ENCODE peak calls at places on chromosomes 6 and 20, in six cellular contexts. One of them, this sample, is unnamed.

GRCh38 chr20:62952373-62953166 is at the start of gene SLC17A9:
- DNase-seq in ascending aorta: peak
- DNase-seq in stimulated activated naive CD8-positive, alpha-beta T cell treated with anti-CD3 and anti-CD28 coated beads, Interleukin-15, amount 100 ng/mL, for 72 hours: peak
- DNase-seq in NCI-H510A: no peak
- DNase-seq in foreskin keratinocyte: no peak
- DNase-seq in left lobe of liver: peak
- DNase-seq in this sample: no peak

GRCh38 chr6:154511735-154512097 is 1.2 kb upstream of the CNKSR3 start:
- DNase-seq in NCI-H510A: no peak
- DNase-seq in ascending aorta: no peak
- DNase-seq in foreskin keratinocyte: no peak
- DNase-seq in left lobe of liver: no peak
- DNase-seq in stimulated activated naive CD8-positive, alpha-beta T cell treated with anti-CD3 and anti-CD28 coated beads, Interleukin-15, amount 100 ng/mL, for 72 hours: no peak
- DNase-seq in this sample: no peak

GRCh38 chr6:129498950-129499870 is 210.8 kb downstream of the ARHGAP18 start:
- DNase-seq in ascending aorta: no peak
- DNase-seq in foreskin keratinocyte: peak
- DNase-seq in NCI-H510A: no peak
- DNase-seq in left lobe of liver: no peak
- DNase-seq in stimulated activated naive CD8-positive, alpha-beta T cell treated with anti-CD3 and anti-CD28 coated beads, Interleukin-15, amount 100 ng/mL, for 72 hours: peak
- DNase-seq in this sample: peak

GRCh38 chr6:159445351-159445750 is 247.7 kb downstream of the SOD2 start:
- DNase-seq in ascending aorta: no peak
- DNase-seq in foreskin keratinocyte: peak
- DNase-seq in NCI-H510A: no peak
- DNase-seq in left lobe of liver: no peak
- DNase-seq in stimulated activated naive CD8-positive, alpha-beta T cell treated with anti-CD3 and anti-CD28 coated beads, Interleukin-15, amount 100 ng/mL, for 72 hours: no peak
- DNase-seq in this sample: no peak

GRCh38 chr6:145544031-145544430 is 191.3 kb downstream of the EPM2A start:
- DNase-seq in NCI-H510A: no peak
- DNase-seq in foreskin keratinocyte: peak
- DNase-seq in stimulated activated naive CD8-positive, alpha-beta T cell treated with anti-CD3 and anti-CD28 coated beads, Interleukin-15, amount 100 ng/mL, for 72 hours: no peak
- DNase-seq in left lobe of liver: no peak
- DNase-seq in ascending aorta: no peak
- DNase-seq in this sample: no peak

GRCh38 chr6:68126089-68126749 is 508.9 kb upstream of the ADGRB3 start:
- DNase-seq in stimulated activated naive CD8-positive, alpha-beta T cell treated with anti-CD3 and anti-CD28 coated beads, Interleukin-15, amount 100 ng/mL, for 72 hours: no peak
- DNase-seq in left lobe of liver: no peak
- DNase-seq in NCI-H510A: no peak
- DNase-seq in ascending aorta: no peak
- DNase-seq in foreskin keratinocyte: no peak
- DNase-seq in this sample: no peak

GRCh38 chr6:137076277-137077068 is 31.7 kb upstream of the IL20RA start:
- DNase-seq in stimulated activated naive CD8-positive, alpha-beta T cell treated with anti-CD3 and anti-CD28 coated beads, Interleukin-15, amount 100 ng/mL, for 72 hours: peak
- DNase-seq in ascending aorta: no peak
- DNase-seq in foreskin keratinocyte: peak
- DNase-seq in NCI-H510A: peak
- DNase-seq in left lobe of liver: peak
- DNase-seq in this sample: peak

GRCh38 chr20:56974499-56975250 is 291.8 kb downstream of the BMP7 start:
- DNase-seq in foreskin keratinocyte: peak
- DNase-seq in NCI-H510A: no peak
- DNase-seq in left lobe of liver: no peak
- DNase-seq in ascending aorta: no peak
- DNase-seq in stimulated activated naive CD8-positive, alpha-beta T cell treated with anti-CD3 and anti-CD28 coated beads, Interleukin-15, amount 100 ng/mL, for 72 hours: no peak
- DNase-seq in this sample: no peak

GRCh38 chr20:62955519-62956386 is 3.2 kb downstream of the SLC17A9 start:
- DNase-seq in stimulated activated naive CD8-positive, alpha-beta T cell treated with anti-CD3 and anti-CD28 coated beads, Interleukin-15, amount 100 ng/mL, for 72 hours: no peak
- DNase-seq in NCI-H510A: no peak
- DNase-seq in ascending aorta: no peak
- DNase-seq in foreskin keratinocyte: no peak
- DNase-seq in left lobe of liver: peak
- DNase-seq in this sample: no peak

GRCh38 chr6:31865205-31866118 is 2.8 kb upstream of the NEU1 start:
- DNase-seq in stimulated activated naive CD8-positive, alpha-beta T cell treated with anti-CD3 and anti-CD28 coated beads, Interleukin-15, amount 100 ng/mL, for 72 hours: no peak
- DNase-seq in foreskin keratinocyte: no peak
- DNase-seq in NCI-H510A: no peak
- DNase-seq in ascending aorta: no peak
- DNase-seq in left lobe of liver: no peak
- DNase-seq in this sample: no peak

GRCh38 chr6:8108031-8108660 is 5.8 kb upstream of the EEF1E1 start:
- DNase-seq in stimulated activated naive CD8-positive, alpha-beta T cell treated with anti-CD3 and anti-CD28 coated beads, Interleukin-15, amount 100 ng/mL, for 72 hours: no peak
- DNase-seq in ascending aorta: no peak
- DNase-seq in left lobe of liver: no peak
- DNase-seq in NCI-H510A: no peak
- DNase-seq in foreskin keratinocyte: peak
- DNase-seq in this sample: no peak

GRCh38 chr6:150841697-150842096 is 23.8 kb upstream of the MTHFD1L start:
- DNase-seq in NCI-H510A: no peak
- DNase-seq in foreskin keratinocyte: no peak
- DNase-seq in left lobe of liver: no peak
- DNase-seq in stimulated activated naive CD8-positive, alpha-beta T cell treated with anti-CD3 and anti-CD28 coated beads, Interleukin-15, amount 100 ng/mL, for 72 hours: no peak
- DNase-seq in ascending aorta: no peak
- DNase-seq in this sample: no peak

GRCh38 chr6:170096803-170097504 is 193.9 kb downstream of the DLL1 start:
- DNase-seq in foreskin keratinocyte: no peak
- DNase-seq in NCI-H510A: no peak
- DNase-seq in left lobe of liver: peak
- DNase-seq in stimulated activated naive CD8-positive, alpha-beta T cell treated with anti-CD3 and anti-CD28 coated beads, Interleukin-15, amount 100 ng/mL, for 72 hours: no peak
- DNase-seq in ascending aorta: no peak
- DNase-seq in this sample: no peak

GRCh38 chr20:37711001-37711400 is 17.2 kb downstream of the CTNNBL1 start:
- DNase-seq in ascending aorta: no peak
- DNase-seq in stimulated activated naive CD8-positive, alpha-beta T cell treated with anti-CD3 and anti-CD28 coated beads, Interleukin-15, amount 100 ng/mL, for 72 hours: no peak
- DNase-seq in NCI-H510A: no peak
- DNase-seq in foreskin keratinocyte: peak
- DNase-seq in left lobe of liver: no peak
- DNase-seq in this sample: no peak

GRCh38 chr6:123569575-123569974 is 67.2 kb downstream of the TRDN start:
- DNase-seq in foreskin keratinocyte: no peak
- DNase-seq in NCI-H510A: no peak
- DNase-seq in stimulated activated naive CD8-positive, alpha-beta T cell treated with anti-CD3 and anti-CD28 coated beads, Interleukin-15, amount 100 ng/mL, for 72 hours: no peak
- DNase-seq in ascending aorta: no peak
- DNase-seq in left lobe of liver: no peak
- DNase-seq in this sample: no peak

GRCh38 chr6:24231578-24231977 is 105.6 kb downstream of the NRSN1 start:
- DNase-seq in ascending aorta: no peak
- DNase-seq in NCI-H510A: no peak
- DNase-seq in left lobe of liver: no peak
- DNase-seq in stimulated activated naive CD8-positive, alpha-beta T cell treated with anti-CD3 and anti-CD28 coated beads, Interleukin-15, amount 100 ng/mL, for 72 hours: no peak
- DNase-seq in foreskin keratinocyte: no peak
- DNase-seq in this sample: no peak

GRCh38 chr6:32426338-32426737 is 13.3 kb upstream of the HLA-DRA start:
- DNase-seq in ascending aorta: no peak
- DNase-seq in left lobe of liver: no peak
- DNase-seq in stimulated activated naive CD8-positive, alpha-beta T cell treated with anti-CD3 and anti-CD28 coated beads, Interleukin-15, amount 100 ng/mL, for 72 hours: no peak
- DNase-seq in NCI-H510A: no peak
- DNase-seq in foreskin keratinocyte: no peak
- DNase-seq in this sample: no peak

GRCh38 chr6:63904844-63905243 is 269.2 kb downstream of the PHF3 start:
- DNase-seq in NCI-H510A: no peak
- DNase-seq in stimulated activated naive CD8-positive, alpha-beta T cell treated with anti-CD3 and anti-CD28 coated beads, Interleukin-15, amount 100 ng/mL, for 72 hours: no peak
- DNase-seq in left lobe of liver: no peak
- DNase-seq in foreskin keratinocyte: peak
- DNase-seq in ascending aorta: no peak
- DNase-seq in this sample: no peak

GRCh38 chr6:139374357-139375238 is at the start of gene CITED2:
- DNase-seq in foreskin keratinocyte: peak
- DNase-seq in ascending aorta: peak
- DNase-seq in left lobe of liver: peak
- DNase-seq in NCI-H510A: peak
- DNase-seq in stimulated activated naive CD8-positive, alpha-beta T cell treated with anti-CD3 and anti-CD28 coated beads, Interleukin-15, amount 100 ng/mL, for 72 hours: peak
- DNase-seq in this sample: peak

GRCh38 chr20:12927489-12927888 is 81.3 kb upstream of the SPTLC3 start:
- DNase-seq in foreskin keratinocyte: peak
- DNase-seq in stimulated activated naive CD8-positive, alpha-beta T cell treated with anti-CD3 and anti-CD28 coated beads, Interleukin-15, amount 100 ng/mL, for 72 hours: no peak
- DNase-seq in left lobe of liver: no peak
- DNase-seq in ascending aorta: no peak
- DNase-seq in NCI-H510A: no peak
- DNase-seq in this sample: no peak

GRCh38 chr6:170553686-170554085 is 483 bp upstream of the TBP start:
- DNase-seq in left lobe of liver: no peak
- DNase-seq in foreskin keratinocyte: no peak
- DNase-seq in NCI-H510A: no peak
- DNase-seq in stimulated activated naive CD8-positive, alpha-beta T cell treated with anti-CD3 and anti-CD28 coated beads, Interleukin-15, amount 100 ng/mL, for 72 hours: no peak
- DNase-seq in ascending aorta: no peak
- DNase-seq in this sample: no peak

GRCh38 chr6:13989424-13990144 is 64.8 kb downstream of the RNF182 start:
- DNase-seq in stimulated activated naive CD8-positive, alpha-beta T cell treated with anti-CD3 and anti-CD28 coated beads, Interleukin-15, amount 100 ng/mL, for 72 hours: no peak
- DNase-seq in NCI-H510A: no peak
- DNase-seq in foreskin keratinocyte: no peak
- DNase-seq in left lobe of liver: no peak
- DNase-seq in ascending aorta: no peak
- DNase-seq in this sample: no peak

GRCh38 chr6:98946877-98947410 is 802 bp downstream of the FBXL4 start:
- DNase-seq in left lobe of liver: peak
- DNase-seq in NCI-H510A: peak
- DNase-seq in foreskin keratinocyte: peak
- DNase-seq in ascending aorta: no peak
- DNase-seq in stimulated activated naive CD8-positive, alpha-beta T cell treated with anti-CD3 and anti-CD28 coated beads, Interleukin-15, amount 100 ng/mL, for 72 hours: peak
- DNase-seq in this sample: peak

GRCh38 chr6:129643968-129644367 is 66.0 kb downstream of the ARHGAP18 start:
- DNase-seq in foreskin keratinocyte: no peak
- DNase-seq in ascending aorta: no peak
- DNase-seq in NCI-H510A: no peak
- DNase-seq in stimulated activated naive CD8-positive, alpha-beta T cell treated with anti-CD3 and anti-CD28 coated beads, Interleukin-15, amount 100 ng/mL, for 72 hours: no peak
- DNase-seq in left lobe of liver: no peak
- DNase-seq in this sample: no peak

This sample was measured in NCI-H2107.